ENCODE peak calls at places on chromosomes 7 and 10, in seven cellular contexts. I is EL; R is right lobe of liver; F is effector memory CD4-positive, alpha-beta T cell; U is HEK293T; V is B cell; N is DMS79. W is an unnamed sample.
A peak's percentile ranks its signal among the peaks of the same experiment; 100 is the strongest.

GRCh38 chr7:50287121-50287520 is 17.4 kb upstream of the IKZF1 start:
- DNase-seq in I (no peak), R (no peak), V (no peak), F (no peak), U (no peak), N (no peak), W (no peak)

GRCh38 chr10:101536800-101537199 is 51.3 kb downstream of the POLL start:
- DNase-seq in I (peak; percentile 22), N (no peak), R (no peak), F (no peak), V (peak; percentile 41), U (peak; percentile 46), W (peak; percentile 33)

GRCh38 chr7:129466796-129467195 is 32.6 kb downstream of the STRIP2 start:
- DNase-seq in F (no peak), U (no peak), R (no peak), V (no peak), N (no peak), I (no peak), W (peak; percentile 98)

GRCh38 chr10:95233377-95234034 is 39.5 kb downstream of the ACSM6 start:
- DNase-seq in R (no peak), F (no peak), I (no peak), N (no peak), V (no peak), U (no peak), W (no peak)

GRCh38 chr10:108250954-108251620 is 1086.6 kb upstream of the SORCS1 start:
- DNase-seq in I (peak; percentile 1), U (no peak), F (no peak), V (no peak), N (no peak), R (no peak), W (no peak)

GRCh38 chr7:93558705-93559614 is 15.6 kb downstream of the CALCR start:
- DNase-seq in F (no peak), V (no peak), R (no peak), N (no peak), U (no peak), I (no peak), W (no peak)

GRCh38 chr10:90222372-90222771 is 521.0 kb downstream of the KIF20B start:
- DNase-seq in F (no peak), R (no peak), U (no peak), I (peak; percentile 85), V (no peak), N (no peak), W (peak; percentile 17)

GRCh38 chr10:21494221-21495001 is 31.1 kb downstream of the SKIDA1 start:
- DNase-seq in F (no peak), N (no peak), I (peak; percentile 57), V (no peak), U (no peak), R (peak; percentile 70), W (no peak)

GRCh38 chr7:138875794-138876193 is 77.8 kb upstream of the ATP6V0A4 start:
- DNase-seq in R (no peak), N (no peak), I (peak; percentile 85), U (no peak), V (no peak), F (peak; percentile 36), W (no peak)

GRCh38 chr7:20283997-20284396 is 46.7 kb upstream of the ITGB8 start:
- DNase-seq in I (no peak), V (no peak), U (no peak), N (no peak), R (no peak), F (no peak), W (no peak)

GRCh38 chr7:28509256-28510021 is 97.1 kb downstream of the CREB5 start:
- DNase-seq in I (no peak), U (no peak), N (no peak), V (no peak), R (peak; percentile 22), F (no peak), W (peak; percentile 81)

GRCh38 chr10:72122221-72122620 is 33.9 kb upstream of the SPOCK2 start:
- DNase-seq in R (no peak), V (no peak), F (no peak), U (no peak), N (no peak), I (no peak), W (no peak)

GRCh38 chr7:1329261-1329660 is 96.6 kb downstream of the UNCX start:
- DNase-seq in N (no peak), V (no peak), I (no peak), U (no peak), F (no peak), R (peak; percentile 13), W (no peak)

GRCh38 chr10:43863270-43863669 is 214.6 kb upstream of the ZNF32 start:
- DNase-seq in V (no peak), U (no peak), R (no peak), N (no peak), F (no peak), I (no peak), W (no peak)

GRCh38 chr7:1511829-1512422 is 7.7 kb upstream of the INTS1 start:
- DNase-seq in R (no peak), F (no peak), I (no peak), V (no peak), U (no peak), N (no peak), W (no peak)

GRCh38 chr10:74977913-74978847 is 133.3 kb upstream of the SAMD8 start:
- DNase-seq in R (no peak), I (no peak), V (peak; percentile 57), U (no peak), F (peak; percentile 6), N (no peak), W (no peak)

GRCh38 chr10:13074562-13075451 is 25.2 kb upstream of the OPTN start:
- DNase-seq in N (peak; percentile 16), V (peak; percentile 45), I (peak; percentile 61), U (peak; percentile 79), R (peak; percentile 69), F (no peak), W (peak; percentile 73)

GRCh38 chr7:102284891-102285540 is 1.7 kb upstream of the SH2B2 start:
- DNase-seq in N (no peak), V (no peak), R (peak; percentile 59), F (no peak), U (no peak), I (no peak), W (peak; percentile 85)

GRCh38 chr7:12930534-12930933 is 243.1 kb downstream of the ARL4A start:
- DNase-seq in V (no peak), R (no peak), N (no peak), F (no peak), I (no peak), U (no peak), W (no peak)

W was measured in myocyte.